ENCODE peak calls at places on chromosome 7, in four cellular contexts. O is HCT116, N is astrocyte, Q is mammary epithelial cell. R is an unnamed sample.
A peak's percentile ranks its signal among the peaks of the same experiment; 100 is the strongest.

GRCh38 chr7:145293120-145293792 is 457.4 kb upstream of the TPK1 start:
- DNase-seq in O (no peak), N (no peak), Q (no peak), R (no peak)

GRCh38 chr7:98110249-98111022 is 3.8 kb downstream of the LMTK2 start:
- DNase-seq in Q (no peak), O (no peak), N (no peak), R (no peak)

GRCh38 chr7:129188372-129188891 is at the start of gene SMO:
- DNase-seq in O (no peak), Q (no peak), N (peak; percentile 41), R (no peak)

GRCh38 chr7:137895301-137896201 is 48.8 kb upstream of the DGKI start:
- DNase-seq in O (no peak), N (no peak), Q (no peak), R (no peak)

GRCh38 chr7:93238748-93239147 is 6.6 kb downstream of the VPS50 start:
- DNase-seq in O (no peak), N (no peak), Q (no peak), R (no peak)

GRCh38 chr7:6169805-6170520 is 102.5 kb downstream of the CYTH3 start:
- DNase-seq in N (no peak), Q (no peak), O (no peak), R (no peak)

GRCh38 chr7:31432831-31433340 is 81.0 kb upstream of the ITPRID1 start:
- DNase-seq in Q (peak; percentile 46), N (peak; percentile 54), O (no peak), R (peak; percentile 20)

GRCh38 chr7:74452748-74453320 is 872 bp upstream of the GTF2IRD1 start:
- DNase-seq in N (peak; percentile 22), Q (peak; percentile 33), O (no peak), R (peak; percentile 47)

GRCh38 chr7:6479067-6479466 is 31.3 kb upstream of the DAGLB start:
- DNase-seq in Q (no peak), N (no peak), O (no peak), R (no peak)

GRCh38 chr7:79301419-79301818 is 152.0 kb downstream of the MAGI2 start:
- DNase-seq in Q (no peak), O (no peak), N (no peak), R (no peak)

GRCh38 chr7:38335490-38336135 is 62.2 kb upstream of the TARP start:
- DNase-seq in N (peak; percentile 75), Q (peak; percentile 75), O (peak; percentile 73), R (peak; percentile 31)

GRCh38 chr7:117137868-117138267 is 184.6 kb downstream of the ST7 start:
- DNase-seq in N (peak; percentile 51), O (no peak), Q (no peak), R (no peak)

GRCh38 chr7:23206511-23206867 is 24.6 kb downstream of the NUP42 start:
- DNase-seq in Q (no peak), N (no peak), O (no peak), R (no peak)

GRCh38 chr7:117675519-117676137 is 195.8 kb downstream of the CFTR start:
- DNase-seq in Q (no peak), N (no peak), O (no peak), R (no peak)

GRCh38 chr7:17581301-17581700 is 282.8 kb downstream of the AHR start:
- DNase-seq in O (no peak), N (no peak), Q (no peak), R (no peak)

DNA sequence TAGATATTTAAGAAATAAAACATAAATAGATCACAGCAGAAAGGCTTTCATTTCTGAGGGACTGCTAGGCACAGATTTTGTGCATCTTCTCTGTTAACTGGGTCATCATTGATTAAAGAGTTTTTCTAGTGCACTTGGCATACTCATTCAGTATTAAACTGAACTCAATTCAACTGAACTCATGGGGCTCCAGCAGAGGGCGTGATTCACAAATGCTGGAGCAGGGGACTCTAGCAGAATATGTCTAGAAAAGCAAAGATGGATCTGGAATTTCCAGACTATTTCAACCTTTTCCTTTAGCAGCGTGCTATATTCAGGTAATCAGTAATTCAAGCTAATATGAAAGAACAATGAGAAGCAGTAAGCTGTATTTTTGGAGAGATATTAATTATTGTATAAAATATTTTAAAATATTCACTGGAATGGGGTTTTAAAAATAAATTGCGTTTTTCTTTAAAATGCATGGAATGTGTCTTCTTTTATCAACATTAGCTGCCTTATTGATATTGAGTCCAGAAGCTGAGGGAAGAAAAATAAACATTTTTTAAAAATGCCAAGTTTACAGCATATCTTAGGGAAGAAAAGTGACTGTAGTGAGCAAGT is 296.8 kb upstream of the CACNA2D1 start:
- DNase-seq in Q (peak; percentile 40), N (peak; percentile 34), O (peak; percentile 50), R (peak; percentile 20)
- TF ChIP-seq CTCF in Q (peak; percentile 82), N (peak; percentile 84), O (peak; percentile 80), R (peak; percentile 59)

GRCh38 chr7:106611911-106612310 is 49.0 kb downstream of the CCDC71L start:
- DNase-seq in O (no peak), Q (peak; percentile 23), N (no peak), R (no peak)

GRCh38 chr7:106610996-106611886 is 49.7 kb downstream of the CCDC71L start:
- DNase-seq in O (no peak), N (peak; percentile 57), Q (peak; percentile 44), R (no peak)

GRCh38 chr7:106613861-106614560 is 46.9 kb downstream of the CCDC71L start:
- DNase-seq in Q (no peak), O (no peak), N (no peak), R (no peak)

GRCh38 chr7:106613279-106613678 is 47.7 kb downstream of the CCDC71L start:
- DNase-seq in O (no peak), N (no peak), Q (no peak), R (no peak)

GRCh38 chr7:106612432-106612831 is 48.5 kb downstream of the CCDC71L start:
- DNase-seq in Q (no peak), N (no peak), O (no peak), R (no peak)
- H3K27ac ChIP-seq in Q (no peak overlapping the region), N (no peak overlapping the region), O (no peak overlapping the region), R (no peak overlapping the region)

GRCh38 chr7:120041798-120042197 is 231.2 kb upstream of the KCND2 start:
- DNase-seq in O (no peak), N (no peak), Q (no peak), R (no peak)

GRCh38 chr7:120039138-120039537 is 233.8 kb upstream of the KCND2 start:
- DNase-seq in N (no peak), O (no peak), Q (no peak), R (no peak)

DNA sequence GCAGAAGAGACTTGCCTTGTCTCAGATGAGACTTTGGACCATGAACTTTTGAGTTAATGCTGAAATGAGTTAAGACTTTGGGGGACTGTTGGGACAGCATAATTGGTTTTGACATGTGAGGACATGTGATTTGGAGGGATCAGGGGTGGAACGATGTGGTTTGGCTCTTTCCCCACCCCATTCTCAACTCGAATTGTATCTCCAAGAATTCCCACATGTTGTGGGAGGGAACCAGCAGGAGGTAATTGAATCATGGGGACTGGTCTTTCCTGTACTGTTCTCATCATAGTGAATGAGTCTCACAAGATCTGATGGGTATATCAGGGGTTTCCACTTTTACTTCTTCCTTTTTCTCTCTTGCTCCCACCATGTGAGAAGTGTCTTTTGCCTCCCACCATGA is 229.7 kb upstream of the KCND2 start:
- DNase-seq in Q (no peak), O (no peak), N (peak; percentile 44), R (no peak)
- TF ChIP-seq CTCF in Q (no peak), O (no peak), N (no peak), R (no peak)

GRCh38 chr7:8151161-8151560 is 110.8 kb downstream of the ICA1 start:
- DNase-seq in O (no peak), N (no peak), Q (no peak), R (no peak)

GRCh38 chr7:8147760-8148463 is 114.1 kb downstream of the ICA1 start:
- DNase-seq in N (no peak), O (no peak), Q (no peak), R (no peak)

GRCh38 chr7:8147004-8147403 is 115.0 kb downstream of the ICA1 start:
- DNase-seq in Q (no peak), N (no peak), O (no peak), R (no peak)

GRCh38 chr7:8146156-8146555 is 115.8 kb downstream of the ICA1 start:
- DNase-seq in Q (no peak), N (no peak), O (no peak), R (no peak)

GRCh38 chr7:8149222-8149621 is 112.7 kb downstream of the ICA1 start:
- DNase-seq in N (no peak), Q (no peak), O (no peak), R (no peak)
- H3K27ac ChIP-seq in N (no peak overlapping the region), Q (no peak overlapping the region), O (no peak overlapping the region), R (no peak overlapping the region)

DNA sequence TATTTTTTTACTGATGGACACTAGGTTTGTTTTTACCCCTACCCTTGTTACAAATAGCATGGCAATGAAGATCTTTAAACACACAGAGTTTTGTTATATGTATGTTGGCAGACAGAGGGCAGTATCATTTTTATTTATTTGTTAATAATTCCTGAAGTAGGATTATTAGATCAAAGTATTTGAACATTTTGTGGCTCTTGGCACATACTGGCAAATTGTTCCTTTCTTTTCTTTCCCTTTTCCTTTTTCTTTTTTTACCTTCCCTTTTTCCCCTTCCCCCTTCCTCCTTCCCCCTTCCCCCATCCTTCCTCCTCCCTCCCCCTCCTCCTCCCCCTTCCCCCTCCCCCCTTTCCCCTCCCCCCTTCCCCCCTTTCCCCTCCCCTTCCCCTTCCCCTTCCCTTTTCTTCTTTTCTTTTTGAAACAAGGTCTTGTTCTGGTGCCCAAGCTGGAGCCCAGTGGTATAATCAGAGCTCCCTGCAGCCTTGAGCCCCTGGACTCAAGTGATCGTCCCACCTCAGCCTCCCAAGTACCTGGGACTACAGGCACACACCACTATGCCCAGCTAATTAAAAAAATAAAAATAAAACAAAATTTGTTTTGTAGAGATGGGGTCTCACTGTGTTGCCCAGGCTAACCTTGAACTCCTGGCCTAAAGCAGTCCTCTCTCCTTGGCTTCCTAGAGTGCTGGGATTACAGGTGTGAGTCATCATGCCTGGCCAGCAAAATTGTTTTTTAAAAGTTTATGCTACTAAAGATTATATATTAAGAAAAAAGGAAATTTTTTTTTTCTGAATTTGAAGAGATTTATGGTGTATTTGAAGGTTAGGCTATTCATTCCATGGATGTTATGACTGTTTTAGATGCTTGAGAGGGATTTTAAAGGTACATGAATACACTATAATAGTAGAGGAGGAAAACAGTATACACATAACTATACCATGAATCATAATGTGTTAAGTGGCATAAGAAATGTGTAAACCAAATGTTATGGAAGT is 39.3 kb downstream of the SEPTIN7 start:
- DNase-seq in Q (peak; percentile 17), O (peak; percentile 1), N (peak; percentile 61), R (peak; percentile 40)
- TF ChIP-seq CTCF in Q (no peak), O (peak; percentile 6), N (no peak), R (no peak)

GRCh38 chr7:100371561-100372171 is 1.6 kb upstream of the PILRA start:
- DNase-seq in O (no peak), Q (no peak), N (no peak), R (no peak)

GRCh38 chr7:100370746-100371145 is 2.5 kb upstream of the PILRA start:
- DNase-seq in Q (no peak), O (no peak), N (no peak), R (no peak)

GRCh38 chr7:100372256-100372655 is 1.0 kb upstream of the PILRA start:
- DNase-seq in O (no peak), N (no peak), Q (peak; percentile 39), R (no peak)

GRCh38 chr7:100369105-100369504 is 4.2 kb upstream of the PILRA start:
- DNase-seq in N (no peak), Q (no peak), O (no peak), R (no peak)

GRCh38 chr7:100370303-100370702 is 3.0 kb upstream of the PILRA start:
- DNase-seq in O (no peak), Q (no peak), N (no peak), R (no peak)
- H3K27ac ChIP-seq in O (no peak overlapping the region), Q (no peak overlapping the region), N (no peak overlapping the region), R (no peak overlapping the region)